ENCODE peak calls at places on chromosomes 1 and 21, in ten cellular contexts. Y is cardiac muscle cell, E is aorta, R is substantia nigra, D is body of pancreas, B is mammary epithelial cell, M is thyroid gland, O is tibial artery, H is H9, C is RWPE1. J is an unnamed sample.

GRCh38 chr1:4447778-4448360 is 206.5 kb upstream of the AJAP1 start:
- DNase-seq in O (no peak), B (no peak), R (no peak), C (no peak), M (no peak), Y (no peak), H (peak), E (peak), D (no peak), J (no peak)

GRCh38 chr1:62003777-62004176 is 190.9 kb upstream of the L1TD1 start:
- DNase-seq in H (no peak), Y (no peak), R (no peak), M (no peak), E (no peak), C (no peak), O (no peak), B (no peak), D (no peak), J (no peak)

GRCh38 chr1:93756656-93757055 is 75.0 kb upstream of the BCAR3 start:
- DNase-seq in O (no peak), E (no peak), C (no peak), B (no peak), Y (no peak), D (no peak), M (no peak), R (no peak), H (no peak), J (no peak)

GRCh38 chr1:201136696-201137392 is 9.9 kb upstream of the ASCL5 start:
- DNase-seq in D (no peak), B (no peak), E (peak), H (no peak), Y (no peak), C (no peak), R (no peak), O (no peak), M (no peak), J (no peak)

GRCh38 chr1:220700591-220701179 is 10.5 kb downstream of the C1orf115 start:
- DNase-seq in O (no peak), D (no peak), E (no peak), H (no peak), B (peak), Y (no peak), C (no peak), R (no peak), M (peak), J (no peak)

GRCh38 chr1:205443585-205444299 is 12.1 kb downstream of the BLACAT1 start:
- DNase-seq in Y (no peak), O (no peak), E (no peak), M (no peak), R (no peak), D (no peak), H (no peak), C (no peak), B (no peak), J (no peak)

GRCh38 chr1:241156231-241156965 is 200.6 kb downstream of the RGS7 start:
- DNase-seq in R (no peak), E (no peak), B (peak), M (no peak), C (peak), Y (no peak), D (peak), O (no peak), H (no peak), J (no peak)

GRCh38 chr1:164780111-164780510 is 221.1 kb downstream of the PBX1 start:
- DNase-seq in D (no peak), O (no peak), M (no peak), E (no peak), B (no peak), Y (no peak), H (no peak), C (no peak), R (no peak), J (no peak)

GRCh38 chr1:119380983-119381662 is 12.5 kb downstream of the HAO2 start:
- DNase-seq in D (no peak), C (no peak), Y (no peak), R (no peak), H (no peak), B (peak), M (no peak), O (no peak), E (no peak), J (no peak)

GRCh38 chr1:211515090-211516023 is 23.4 kb upstream of the RD3 start:
- DNase-seq in R (peak), B (peak), H (peak), C (peak), Y (peak), E (peak), D (peak), M (peak), O (peak), J (peak)
- H3K27ac ChIP-seq in R (no peak), B (no peak), H (no peak), C (peak), Y (no peak), E (no peak), D (peak), M (no peak), O (peak), J (peak)

GRCh38 chr1:24036080-24036479 is 56.0 kb upstream of the SRSF10 start:
- DNase-seq in R (no peak), E (no peak), H (no peak), M (no peak), Y (no peak), D (no peak), O (no peak), C (no peak), B (no peak), J (no peak)
- H3K27ac ChIP-seq in R (no peak), E (no peak), H (no peak), M (no peak), Y (no peak), D (no peak), O (no peak), C (no peak), B (no peak), J (no peak)

GRCh38 chr21:29307718-29308455 is 9.2 kb downstream of the BACH1 start:
- DNase-seq in M (no peak), C (no peak), E (no peak), D (no peak), R (no peak), O (no peak), H (no peak), B (no peak), Y (no peak), J (no peak)
- H3K27ac ChIP-seq in M (no peak), C (no peak), E (no peak), D (no peak), R (no peak), O (no peak), H (no peak), B (no peak), Y (no peak), J (no peak)

DNA sequence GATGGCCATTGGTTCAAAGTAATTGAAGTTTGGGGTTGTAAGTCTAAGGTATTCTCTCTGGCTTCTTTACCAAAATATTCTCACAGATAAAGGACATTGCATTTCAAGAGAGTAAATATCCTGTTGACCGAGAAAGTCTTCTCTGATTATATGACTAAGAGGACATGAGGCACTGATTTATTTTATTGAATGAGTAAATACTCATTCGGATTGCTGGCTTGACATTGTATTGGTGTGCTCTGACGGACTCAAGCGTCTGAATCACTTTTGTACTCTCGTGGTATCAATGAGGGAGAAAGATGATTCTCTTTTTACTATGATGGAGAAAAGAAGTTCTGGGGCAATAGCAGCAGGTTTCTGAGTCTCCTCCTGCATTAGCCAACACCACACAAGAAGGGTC is 205.3 kb upstream of the RRP15 start:
- DNase-seq in M (no peak), O (no peak), R (no peak), D (no peak), E (no peak), B (no peak), Y (no peak), C (no peak), H (no peak), J (no peak)
- H3K27ac ChIP-seq in M (no peak), O (no peak), R (no peak), D (no peak), E (no peak), B (no peak), Y (no peak), C (no peak), H (no peak), J (no peak)

DNA sequence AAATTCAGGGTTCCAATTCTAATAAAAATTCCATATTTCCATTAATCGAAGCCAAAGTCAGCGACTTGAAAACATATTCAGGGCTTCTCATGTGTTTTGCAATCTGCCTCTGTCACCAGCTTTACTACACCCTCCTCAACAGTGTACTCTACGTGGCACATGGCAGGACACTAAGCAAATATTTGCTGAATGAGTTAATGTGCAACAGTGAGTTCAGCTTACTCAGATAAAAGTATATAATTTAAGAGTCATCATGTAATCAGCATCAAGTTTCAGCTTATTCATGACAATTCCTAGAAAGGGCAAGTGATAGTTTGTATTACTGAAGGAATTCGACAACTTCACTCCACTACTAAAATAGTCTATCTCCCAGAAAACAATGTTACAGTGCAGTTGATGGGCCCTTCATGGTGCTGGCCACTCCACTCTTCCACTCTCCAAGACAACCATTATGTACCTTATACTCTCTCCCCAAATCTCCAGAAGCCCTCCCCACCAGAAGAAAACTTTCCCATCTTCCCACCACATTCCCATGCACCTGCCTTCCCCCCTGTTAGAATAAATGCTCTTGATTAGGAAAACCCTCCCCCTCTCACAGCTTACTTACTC is 97.3 kb downstream of the TTLL7 start:
- DNase-seq in B (peak), O (no peak), R (no peak), Y (no peak), M (no peak), C (peak), D (peak), H (no peak), E (no peak), J (peak)
- H3K27ac ChIP-seq in B (peak), O (no peak), R (no peak), Y (no peak), M (no peak), C (no peak), D (peak), H (no peak), E (no peak), J (no peak)

DNA sequence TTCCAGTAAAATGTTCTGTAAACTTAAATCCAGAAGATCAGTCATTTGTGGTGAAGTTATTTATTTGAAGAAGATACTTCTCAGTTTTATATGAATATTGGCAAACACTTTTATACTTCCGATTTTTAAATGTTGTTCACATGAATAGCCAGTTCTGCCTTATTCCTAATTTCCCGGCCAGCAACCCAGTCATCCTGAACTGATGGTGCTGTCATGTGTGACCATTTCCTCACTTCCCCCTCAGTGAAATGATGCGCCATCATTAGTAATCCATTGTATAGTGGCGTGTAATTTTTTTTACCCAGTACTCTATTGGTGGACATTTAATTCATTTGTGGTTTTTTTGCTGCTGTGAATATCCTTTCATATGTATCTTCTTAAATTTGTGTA is 16.4 kb downstream of the GPSM2 start:
- DNase-seq in C (no peak), Y (no peak), E (no peak), M (no peak), B (no peak), D (no peak), H (no peak), R (no peak), O (no peak), J (no peak)
- H3K27ac ChIP-seq in C (no peak), Y (no peak), E (no peak), M (no peak), B (no peak), D (no peak), H (no peak), R (no peak), O (no peak), J (no peak)

DNA sequence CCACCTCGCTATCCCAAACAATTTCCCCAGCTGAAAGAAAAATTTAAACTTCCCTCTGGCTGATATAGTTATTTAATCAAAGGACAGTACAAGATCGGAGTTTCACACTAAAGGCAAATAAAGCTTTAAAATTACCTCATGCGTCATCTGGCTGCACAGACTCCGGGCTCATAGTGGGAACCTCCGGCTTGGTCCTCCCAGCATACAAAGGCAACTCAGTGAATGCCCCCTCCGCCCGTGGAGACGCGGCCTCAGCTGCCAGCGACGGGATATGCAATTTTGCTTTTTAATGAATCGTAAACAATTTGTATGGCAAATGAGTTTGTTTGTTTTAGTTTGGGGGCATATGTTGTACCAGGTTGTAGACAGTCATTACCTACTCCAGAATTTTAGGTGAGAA is 214.6 kb upstream of the NFIA start:
- DNase-seq in D (no peak), E (no peak), C (no peak), H (no peak), R (peak), O (no peak), B (no peak), Y (no peak), M (no peak), J (no peak)
- H3K27ac ChIP-seq in D (peak), E (no peak), C (no peak), H (no peak), R (no peak), O (no peak), B (no peak), Y (no peak), M (no peak), J (no peak)

GRCh38 chr1:236289492-236290131 is 7.9 kb upstream of the ERO1B start:
- DNase-seq in Y (no peak), D (no peak), E (no peak), M (no peak), C (no peak), O (no peak), H (no peak), R (no peak), B (no peak), J (no peak)

GRCh38 chr1:236287757-236288619 is 6.2 kb upstream of the ERO1B start:
- DNase-seq in M (peak), D (peak), E (no peak), C (no peak), R (no peak), H (peak), Y (peak), O (no peak), B (no peak), J (no peak)

GRCh38 chr1:236292425-236292824 is 10.7 kb upstream of the ERO1B start:
- DNase-seq in R (no peak), E (no peak), D (peak), O (no peak), M (no peak), C (no peak), B (no peak), Y (no peak), H (no peak), J (no peak)

GRCh38 chr1:236287356-236287755 is 5.6 kb upstream of the ERO1B start:
- DNase-seq in Y (no peak), C (no peak), M (no peak), D (no peak), B (no peak), O (no peak), E (no peak), H (no peak), R (no peak), J (no peak)

DNA sequence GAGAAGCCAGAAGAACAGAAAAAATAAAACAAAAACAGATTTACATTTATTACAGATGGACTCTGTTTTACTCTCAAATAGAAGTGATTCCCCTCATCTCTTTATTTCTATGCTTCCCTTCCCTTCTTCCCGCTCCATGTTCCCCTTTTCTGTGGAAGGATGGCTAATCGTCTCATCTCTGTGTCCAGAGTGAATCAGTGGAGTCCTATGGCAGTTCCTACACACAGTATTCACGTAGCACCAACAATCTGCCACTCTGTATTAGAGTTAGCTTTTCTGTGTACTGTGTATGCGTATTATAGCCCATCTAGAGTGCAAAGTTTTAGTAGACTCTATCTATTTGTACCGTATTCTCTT is 6.8 kb upstream of the ERO1B start:
- DNase-seq in O (no peak), H (no peak), E (no peak), D (no peak), M (no peak), R (no peak), Y (no peak), B (no peak), C (no peak), J (no peak)
- H3K27ac ChIP-seq in O (no peak), H (no peak), E (no peak), D (peak), M (peak), R (no peak), Y (no peak), B (no peak), C (no peak), J (no peak)

GRCh38 chr21:38439957-38440356 is 58.3 kb downstream of the ERG start:
- DNase-seq in Y (no peak), C (no peak), H (no peak), R (no peak), O (no peak), M (no peak), E (no peak), D (no peak), B (no peak), J (no peak)
- H3K27ac ChIP-seq in Y (no peak), C (no peak), H (no peak), R (no peak), O (peak), M (no peak), E (peak), D (no peak), B (no peak), J (no peak)